ENCODE peak calls at places on chromosomes 16 and 17, in six cellular contexts. M is HL-60, K is nephron progenitor cell, D is AG09309, Z is HFFc6, V is kidney epithelial cell. R is an unnamed sample.

GRCh38 chr16:53984936-53985335 is 281.0 kb downstream of the FTO start:
- DNase-seq in V (no peak), Z (no peak), D (no peak), K (no peak), M (no peak), R (no peak)

GRCh38 chr17:61179316-61179715 is 220.3 kb upstream of the TBX2 start:
- DNase-seq in V (no peak), D (no peak), M (no peak), Z (no peak), K (no peak), R (no peak)

GRCh38 chr17:2198917-2199316 is 104.7 kb downstream of the SMG6 start:
- DNase-seq in V (no peak), D (no peak), Z (peak), K (no peak), M (no peak), R (no peak)

GRCh38 chr16:82995927-82996441 is 369.2 kb downstream of the CDH13 start:
- DNase-seq in D (peak), Z (peak), V (peak), K (no peak), M (no peak), R (peak)

GRCh38 chr16:82240111-82240510 is 70.1 kb upstream of the MPHOSPH6 start:
- DNase-seq in V (no peak), M (no peak), K (no peak), Z (no peak), D (no peak), R (no peak)

GRCh38 chr17:17176341-17176740 is 29.8 kb downstream of the PLD6 start:
- DNase-seq in D (no peak), V (no peak), M (no peak), K (no peak), Z (no peak), R (no peak)

GRCh38 chr17:63698381-63698885 is 1.5 kb downstream of the LIMD2 start:
- DNase-seq in K (no peak), Z (no peak), D (no peak), V (no peak), M (peak), R (no peak)

GRCh38 chr16:64153718-64154117 is 968.1 kb downstream of the CDH11 start:
- DNase-seq in D (no peak), V (peak), Z (peak), K (no peak), M (no peak), R (no peak)

GRCh38 chr17:62179525-62180161 is 114.6 kb upstream of the MED13 start:
- DNase-seq in M (no peak), K (no peak), D (peak), V (peak), Z (peak), R (no peak)

GRCh38 chr16:31356566-31357323 is 1.8 kb downstream of the ITGAX start:
- DNase-seq in D (no peak), M (no peak), K (peak), V (no peak), Z (no peak), R (no peak)

GRCh38 chr17:57649731-57650484 is 95.2 kb downstream of the CCDC182 start:
- DNase-seq in Z (no peak), K (no peak), M (no peak), D (no peak), V (peak), R (no peak)

GRCh38 chr16:27408602-27409031 is 6.6 kb downstream of the IL21R start:
- DNase-seq in D (no peak), V (no peak), K (no peak), Z (no peak), M (no peak), R (no peak)

GRCh38 chr16:69260506-69260905 is 50.6 kb upstream of the VPS4A start:
- DNase-seq in V (no peak), K (no peak), D (no peak), Z (no peak), M (no peak), R (no peak)

GRCh38 chr16:73217654-73218053 is 169.7 kb upstream of the ZFHX3 start:
- DNase-seq in Z (no peak), D (no peak), M (no peak), V (no peak), K (no peak), R (no peak)

GRCh38 chr17:6761817-6762216 is 6.0 kb downstream of the XAF1 start:
- DNase-seq in Z (no peak), M (no peak), D (no peak), K (no peak), V (no peak), R (no peak)

GRCh38 chr16:30914849-30915248 is 8.5 kb upstream of the FBXL19 start:
- DNase-seq in Z (no peak), K (no peak), V (no peak), D (no peak), M (no peak), R (no peak)

GRCh38 chr16:89478576-89479221 is 11.7 kb downstream of the ANKRD11 start:
- DNase-seq in D (no peak), M (no peak), K (no peak), V (peak), Z (peak), R (no peak)

GRCh38 chr17:49387374-49388289 is 25.6 kb upstream of the ZNF652 start:
- DNase-seq in K (no peak), D (no peak), M (no peak), Z (no peak), V (no peak), R (no peak)

GRCh38 chr16:80277182-80277581 is 263.6 kb upstream of the DYNLRB2 start:
- DNase-seq in D (no peak), M (no peak), K (no peak), Z (no peak), V (no peak), R (no peak)

GRCh38 chr17:75288784-75289121 is 480 bp downstream of the SLC25A19 start:
- DNase-seq in D (no peak), K (no peak), V (no peak), M (peak), Z (no peak), R (no peak)

GRCh38 chr17:75289122-75289831 is at the start of gene SLC25A19:
- DNase-seq in V (peak), K (peak), D (peak), Z (peak), M (peak), R (peak)

GRCh38 chr17:75287221-75287620 is 2.0 kb downstream of the SLC25A19 start:
- DNase-seq in K (no peak), V (no peak), M (no peak), D (no peak), Z (no peak), R (no peak)

GRCh38 chr17:75288359-75288758 is 874 bp downstream of the SLC25A19 start:
- DNase-seq in D (no peak), K (no peak), Z (no peak), V (no peak), M (no peak), R (no peak)

GRCh38 chr17:75289832-75290337 is 652 bp upstream of the SLC25A19 start:
- DNase-seq in M (peak), D (no peak), Z (peak), K (no peak), V (no peak), R (no peak)
- TF ChIP-seq CTCF in M (peak), D (peak), Z (peak), K (no peak), V (peak), R (peak)

DNA sequence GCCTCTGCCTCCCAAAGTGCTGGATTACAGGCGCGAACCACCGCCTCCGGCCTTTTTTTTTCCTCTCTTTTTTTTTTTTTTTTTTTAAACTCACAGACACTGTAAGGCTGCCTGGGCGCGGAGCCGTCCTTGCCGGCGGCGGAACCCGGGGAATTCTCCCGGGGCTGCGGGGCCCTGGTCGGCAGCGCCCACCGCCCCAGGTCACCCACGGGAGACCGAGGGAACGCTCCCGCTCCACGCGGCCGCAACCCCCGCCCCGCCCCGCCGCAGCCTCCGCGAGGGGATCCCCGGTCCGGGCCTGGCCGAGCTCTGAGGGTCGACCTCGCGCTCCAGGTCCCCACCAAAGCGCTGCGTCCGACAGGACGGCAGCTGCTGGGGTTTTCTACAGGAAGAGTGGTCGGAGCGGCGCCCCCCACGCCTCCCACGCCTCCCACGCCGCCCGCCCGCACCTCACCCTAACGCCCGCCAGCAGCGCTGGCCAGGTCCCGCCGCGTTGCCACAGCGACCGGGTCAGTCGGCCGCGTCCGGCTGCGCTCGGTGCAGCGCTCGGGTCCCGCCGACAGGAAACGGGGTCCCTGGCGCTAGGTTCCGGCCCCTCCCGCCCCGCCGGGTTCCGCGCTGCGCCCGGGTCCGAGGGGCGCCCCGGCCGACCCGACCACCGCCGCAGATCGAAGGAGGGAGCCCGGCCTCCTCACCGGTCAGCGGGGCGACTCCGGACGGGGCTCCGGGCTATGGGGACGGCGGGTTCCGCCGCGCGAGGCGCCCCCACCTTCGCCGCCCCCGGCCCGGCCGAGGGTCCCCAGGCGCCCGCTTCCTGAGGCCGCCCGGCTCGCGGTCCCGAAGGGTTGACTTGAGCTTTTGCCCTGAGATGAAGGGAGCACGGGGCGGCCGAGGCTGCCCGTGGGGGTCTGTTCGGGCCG is at the start of gene CCDC57:
- DNase-seq in D (no peak), V (no peak), M (peak), K (peak), Z (peak), R (no peak)
- TF ChIP-seq CTCF in D (no peak), V (no peak), M (no peak), K (no peak), Z (peak), R (no peak)

GRCh38 chr16:71645450-71645849 is 19.5 kb downstream of the MARVELD3 start:
- DNase-seq in D (no peak), Z (peak), K (no peak), V (no peak), M (peak), R (no peak)
- TF ChIP-seq CTCF in D (peak), Z (peak), K (peak), V (peak), M (peak), R (peak)

GRCh38 chr17:51322390-51323029 is 62.2 kb downstream of the UTP18 start:
- DNase-seq in V (no peak), Z (peak), D (peak), K (no peak), M (peak), R (no peak)
- TF ChIP-seq CTCF in V (peak), Z (peak), D (peak), K (peak), M (peak), R (peak)

DNA sequence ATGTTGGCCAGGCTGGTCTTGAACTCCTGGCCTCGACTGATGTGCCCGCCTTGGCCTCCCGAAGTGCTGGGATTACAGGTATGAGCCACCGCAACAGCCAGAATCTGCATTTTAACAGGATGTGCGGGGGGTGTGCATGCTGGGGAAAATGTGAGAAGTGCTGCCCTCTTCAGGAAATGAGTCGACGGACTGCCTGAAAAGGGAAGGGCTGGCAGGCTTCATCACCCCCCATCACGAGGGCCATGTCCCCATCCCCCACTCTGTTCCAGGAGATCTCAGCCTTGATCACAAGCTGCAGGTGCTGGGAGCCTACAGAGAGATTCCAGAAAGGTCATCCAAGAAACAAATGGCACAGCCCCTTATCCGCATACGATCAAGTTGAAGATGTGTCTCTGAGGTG is 195.3 kb upstream of the RPL38 start:
- DNase-seq in D (no peak), V (no peak), K (no peak), Z (no peak), M (peak), R (no peak)
- TF ChIP-seq CTCF in D (no peak), V (no peak), K (no peak), Z (no peak), M (no peak), R (no peak)

DNA sequence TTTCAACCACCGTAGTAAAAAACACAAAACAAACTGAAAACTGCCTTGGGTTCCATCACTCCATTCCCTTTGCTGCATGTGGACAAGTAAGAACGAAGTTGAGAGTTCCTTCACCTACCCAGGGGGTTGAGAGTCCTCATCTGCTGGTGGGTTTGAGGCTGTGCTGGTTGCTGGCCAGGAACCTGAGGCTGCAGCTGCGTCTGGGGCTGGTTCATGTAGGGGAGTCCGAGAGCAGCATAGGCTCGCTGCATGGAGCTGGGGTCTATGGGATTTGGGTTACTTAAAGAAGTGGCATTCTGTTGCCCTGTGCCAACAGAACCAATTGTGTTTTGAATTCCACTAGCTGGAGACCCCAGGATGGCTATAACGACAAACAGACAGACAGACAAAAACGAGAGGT is 65.2 kb upstream of the TRAP1 start:
- DNase-seq in Z (no peak), K (no peak), M (no peak), V (no peak), D (no peak), R (no peak)
- TF ChIP-seq CTCF in Z (no peak), K (no peak), M (no peak), V (no peak), D (no peak), R (no peak)

DNA sequence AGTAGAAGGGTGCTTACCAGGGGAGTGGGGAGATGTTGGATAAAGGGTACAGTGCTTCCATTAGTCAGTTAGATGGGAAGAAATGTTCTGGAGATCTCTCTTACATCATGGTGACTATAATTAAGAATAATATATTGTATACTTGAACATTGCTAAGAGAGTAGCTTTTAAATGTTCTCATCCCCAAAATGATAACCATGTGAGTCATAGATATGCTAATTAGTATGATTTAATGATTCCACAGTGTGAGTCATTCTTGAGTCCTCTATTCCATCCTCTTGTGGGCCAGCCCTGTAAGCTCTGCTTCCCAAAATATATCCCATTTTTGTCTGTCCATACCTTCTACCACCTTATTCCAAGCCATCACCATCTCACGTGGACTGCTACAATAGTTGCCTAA is 80.6 kb upstream of the CDH11 start:
- DNase-seq in D (no peak), V (no peak), K (no peak), M (no peak), Z (peak), R (no peak)
- TF ChIP-seq CTCF in D (no peak), V (no peak), K (no peak), M (no peak), Z (no peak), R (no peak)

GRCh38 chr17:31508310-31509094 is 117.0 kb downstream of the RAB11FIP4 start:
- DNase-seq in M (no peak), Z (no peak), K (no peak), V (no peak), D (no peak), R (no peak)
- TF ChIP-seq CTCF in M (peak), Z (peak), K (no peak), V (no peak), D (no peak), R (no peak)